ENCODE peak calls at places on chromosomes 13 and 19, in ten cellular contexts. I is AG10803, X is uterus, O is dorsolateral prefrontal cortex, Q is esophagus squamous epithelium, G is nephron progenitor cell, P is GM12865, R is progenitor cell of endocrine pancreas, F is AG09319, S is HFFc6. E is an unnamed sample.

GRCh38 chr13:91078093-91078679 is 269.3 kb upstream of the MIR17HG start:
- DNase-seq in I (no peak), X (no peak), O (no peak), Q (no peak), G (no peak), P (no peak), R (no peak), F (no peak), S (no peak), E (no peak)

GRCh38 chr13:80033286-80033685 is 307.6 kb downstream of the SPRY2 start:
- DNase-seq in I (no peak), X (no peak), O (no peak), Q (no peak), G (no peak), P (no peak), R (no peak), F (no peak), S (no peak), E (no peak)

GRCh38 chr19:2251577-2252480 is 2.7 kb downstream of the AMH start:
- DNase-seq in I (no peak), X (no peak), O (no peak), Q (no peak), G (no peak), P (no peak), R (no peak), F (no peak), S (no peak), E (peak; percentile 74)

GRCh38 chr13:65600702-65601101 is 1629.4 kb downstream of the PCDH9 start:
- DNase-seq in I (peak; percentile 32), X (no peak), O (no peak), Q (no peak), G (no peak), P (no peak), R (no peak), F (no peak), S (peak; percentile 74), E (no peak)

GRCh38 chr19:17681505-17682125 is 6.5 kb downstream of the UNC13A start:
- DNase-seq in I (peak; percentile 25), X (no peak), O (no peak), Q (no peak), G (peak; percentile 89), P (peak; percentile 36), R (peak; percentile 54), F (no peak), S (peak; percentile 44), E (peak; percentile 82)

GRCh38 chr19:51469162-51469561 is 9.2 kb upstream of the CEACAM18 start:
- DNase-seq in I (no peak), X (no peak), O (no peak), Q (no peak), G (no peak), P (no peak), R (no peak), F (no peak), S (no peak), E (no peak)

GRCh38 chr13:71621152-71622124 is 245.6 kb downstream of the DACH1 start:
- DNase-seq in I (no peak), X (no peak), O (no peak), Q (no peak), G (no peak), P (no peak), R (no peak), F (no peak), S (no peak), E (no peak)

GRCh38 chr19:44890366-44891015 is 563 bp upstream of the TOMM40 start:
- DNase-seq in I (peak; percentile 100), X (no peak), O (no peak), Q (peak; percentile 100), G (no peak), P (no peak), R (peak; percentile 99), F (peak; percentile 95), S (peak; percentile 99), E (no peak)

GRCh38 chr19:34712606-34713261 is 21.3 kb upstream of the ZNF181 start:
- DNase-seq in I (peak; percentile 81), X (peak; percentile 58), O (peak; percentile 56), Q (no peak), G (peak; percentile 28), P (peak; percentile 78), R (no peak), F (peak; percentile 49), S (peak; percentile 71), E (no peak)

GRCh38 chr13:30027569-30028455 is 177.4 kb upstream of the UBL3 start:
- DNase-seq in I (no peak), X (no peak), O (no peak), Q (no peak), G (no peak), P (no peak), R (no peak), F (no peak), S (peak; percentile 19), E (no peak)

GRCh38 chr19:10756371-10756770 is 38.5 kb downstream of the DNM2 start:
- DNase-seq in I (no peak), X (no peak), O (no peak), Q (no peak), G (no peak), P (no peak), R (no peak), F (no peak), S (no peak), E (no peak)

GRCh38 chr13:78595819-78596700 is 7.3 kb downstream of the POU4F1 start:
- DNase-seq in I (no peak), X (no peak), O (no peak), Q (no peak), G (peak; percentile 75), P (no peak), R (no peak), F (no peak), S (no peak), E (peak; percentile 69)

GRCh38 chr13:105732946-105733529 is 802.4 kb downstream of the EFNB2 start:
- DNase-seq in I (no peak), X (no peak), O (no peak), Q (no peak), G (no peak), P (no peak), R (no peak), F (no peak), S (no peak), E (no peak)

GRCh38 chr13:96996097-96996496 is 1.8 kb upstream of the OXGR1 start:
- DNase-seq in I (no peak), X (no peak), O (no peak), Q (no peak), G (no peak), P (no peak), R (no peak), F (no peak), S (no peak), E (no peak)

GRCh38 chr13:96994849-96995243 is 570 bp upstream of the OXGR1 start:
- DNase-seq in I (no peak), X (no peak), O (no peak), Q (no peak), G (no peak), P (no peak), R (no peak), F (no peak), S (no peak), E (no peak)

GRCh38 chr13:96992633-96993032 is 1.6 kb downstream of the OXGR1 start:
- DNase-seq in I (no peak), X (no peak), O (no peak), Q (no peak), G (no peak), P (no peak), R (no peak), F (no peak), S (no peak), E (no peak)

GRCh38 chr13:96993660-96994029 is 631 bp downstream of the OXGR1 start:
- DNase-seq in I (no peak), X (no peak), O (no peak), Q (no peak), G (no peak), P (no peak), R (no peak), F (no peak), S (no peak), E (no peak)

GRCh38 chr13:96994030-96994848 is at the start of gene OXGR1:
- DNase-seq in I (no peak), X (no peak), O (no peak), Q (no peak), G (peak; percentile 48), P (no peak), R (peak; percentile 14), F (no peak), S (no peak), E (peak; percentile 73)
- TF ChIP-seq CTCF in I (no peak), X (no peak), O (peak; percentile 9), Q (no peak), G (no peak), P (no peak), R (no peak), F (no peak), S (no peak), E (no peak)

GRCh38 chr13:69579351-69579750 is 528.3 kb upstream of the ATXN8OS start:
- DNase-seq in I (no peak), X (no peak), O (no peak), Q (no peak), G (no peak), P (no peak), R (no peak), F (no peak), S (no peak), E (no peak)
- TF ChIP-seq CTCF in I (no peak), X (no peak), O (no peak), Q (no peak), G (no peak), P (peak; percentile 6), R (peak; percentile 25), F (no peak), S (no peak), E (no peak)

GRCh38 chr19:14595558-14595957 is 12.7 kb downstream of the CLEC17A start:
- DNase-seq in I (no peak), X (no peak), O (no peak), Q (no peak), G (no peak), P (no peak), R (no peak), F (no peak), S (no peak), E (no peak)

GRCh38 chr19:14603990-14604387 is 21.1 kb downstream of the CLEC17A start:
- DNase-seq in I (no peak), X (no peak), O (no peak), Q (no peak), G (no peak), P (peak; percentile 92), R (no peak), F (no peak), S (no peak), E (no peak)

GRCh38 chr19:14599548-14600147 is 16.8 kb downstream of the CLEC17A start:
- DNase-seq in I (no peak), X (no peak), O (no peak), Q (no peak), G (no peak), P (no peak), R (no peak), F (no peak), S (no peak), E (peak; percentile 28)
- TF ChIP-seq CTCF in I (no peak), X (no peak), O (no peak), Q (no peak), G (no peak), P (no peak), R (no peak), F (no peak), S (no peak), E (no peak)

DNA sequence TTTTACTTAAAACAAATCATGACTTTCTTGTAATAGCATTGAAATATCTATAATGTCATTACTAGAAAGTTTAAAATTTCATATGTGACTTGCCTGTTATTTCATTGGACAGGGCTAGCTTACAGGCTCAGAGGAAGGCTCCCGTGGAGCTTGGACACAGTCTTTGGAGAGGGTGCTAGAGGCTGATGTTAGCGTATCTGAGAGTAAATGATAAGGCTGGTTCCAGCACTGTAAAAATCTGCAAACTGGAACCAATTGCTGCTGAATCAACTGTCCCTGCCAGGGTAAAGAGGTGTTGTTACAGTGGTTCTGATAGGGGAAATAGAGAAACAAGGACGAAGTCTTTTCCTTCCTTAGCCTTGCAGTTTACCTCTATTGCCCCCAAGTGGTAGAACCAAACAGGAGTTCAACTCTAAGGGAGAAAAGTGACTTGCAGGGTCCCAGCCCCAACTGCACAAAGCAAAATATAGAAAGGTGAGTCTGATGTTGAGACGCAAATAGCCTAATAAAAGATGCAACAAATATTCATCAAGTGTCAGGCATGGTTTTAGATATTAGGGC is 901.7 kb downstream of the DIAPH3 start:
- DNase-seq in I (no peak), X (no peak), O (no peak), Q (no peak), G (no peak), P (peak; percentile 9), R (no peak), F (no peak), S (no peak), E (no peak)
- TF ChIP-seq CTCF in I (no peak), X (no peak), O (peak; percentile 50), Q (no peak), G (peak; percentile 51), P (peak; percentile 15), R (peak; percentile 56), F (peak; percentile 11), S (no peak), E (no peak)

E was measured in kidney.